ENCODE peak calls at places on chromosomes 11 and 22, in nine cellular contexts. V, J, W, X, O, F, P, C and D are unnamed samples.

GRCh38 chr11:26201411-26201810 is 130.5 kb upstream of the ANO3 start:
- DNase-seq in C (no peak), V (no peak), W (peak; percentile 2), O (no peak), P (no peak), F (no peak), X (no peak), J (peak; percentile 81), D (no peak)

GRCh38 chr22:19970479-19971275 is 29.1 kb upstream of the TXNRD2 start:
- DNase-seq in X (peak; percentile 75), W (peak; percentile 72), C (peak; percentile 79), O (peak; percentile 64), F (peak; percentile 80), V (peak; percentile 79), P (no peak), J (peak; percentile 70), D (peak; percentile 69)

GRCh38 chr22:43004362-43005035 is 10.4 kb downstream of the PACSIN2 start:
- DNase-seq in W (no peak), J (peak; percentile 47), O (no peak), V (no peak), P (no peak), X (peak; percentile 47), F (no peak), C (no peak), D (peak; percentile 94)

GRCh38 chr22:44580756-44581435 is 82.9 kb upstream of the RTL6 start:
- DNase-seq in X (no peak), C (no peak), O (no peak), F (peak; percentile 43), W (no peak), V (no peak), J (no peak), P (no peak), D (no peak)

GRCh38 chr11:17595526-17596309 is 48.7 kb downstream of the OTOG start:
- DNase-seq in V (no peak), J (no peak), C (no peak), F (no peak), O (no peak), X (no peak), W (no peak), P (no peak), D (no peak)

GRCh38 chr11:44456544-44457270 is 108.8 kb upstream of the CD82 start:
- DNase-seq in W (no peak), O (no peak), C (no peak), P (no peak), J (no peak), V (no peak), F (no peak), X (no peak), D (no peak)

GRCh38 chr11:93013646-93014045 is 44.2 kb downstream of the MTNR1B start:
- DNase-seq in W (no peak), C (no peak), O (no peak), P (no peak), F (no peak), X (no peak), J (no peak), V (no peak), D (no peak)

GRCh38 chr11:17117262-17117661 is 39.8 kb upstream of the RPS13 start:
- DNase-seq in C (no peak), F (no peak), V (no peak), X (no peak), O (no peak), J (no peak), W (no peak), P (no peak), D (no peak)

GRCh38 chr11:122146475-122146874 is 30.5 kb upstream of the BLID start:
- DNase-seq in F (no peak), J (peak; percentile 90), P (no peak), W (no peak), V (no peak), O (no peak), X (no peak), C (no peak), D (no peak)

GRCh38 chr11:3880724-3881123 is 25.3 kb downstream of the STIM1 start:
- DNase-seq in X (no peak), W (no peak), O (no peak), J (peak; percentile 78), C (no peak), V (no peak), F (no peak), P (no peak), D (no peak)